ENCODE peak calls at places on chromosomes 7 and 10, in eight cellular contexts. D is Calu3, A is Peyer's patch, N is nephron progenitor cell, S is fibroblast of pulmonary artery, C is GM20000, R is OCI-LY7, K is AG09319. F is an unnamed sample.

GRCh38 chr7:19491821-19492452 is 216.9 kb downstream of the POLR1F start:
- DNase-seq in D (peak), A (no peak), N (no peak), S (peak), C (peak), R (peak), K (peak), F (no peak)

GRCh38 chr7:44400033-44400511 is 74.7 kb upstream of the CAMK2B start:
- DNase-seq in D (no peak), A (no peak), N (no peak), S (no peak), C (no peak), R (no peak), K (no peak), F (no peak)

GRCh38 chr7:18133921-18134320 is 106.3 kb upstream of the PRPS1L1 start:
- DNase-seq in D (no peak), A (no peak), N (no peak), S (no peak), C (no peak), R (no peak), K (no peak), F (no peak)

GRCh38 chr10:11016959-11017574 is 605 bp upstream of the CELF2 start:
- DNase-seq in D (no peak), A (no peak), N (no peak), S (no peak), C (no peak), R (no peak), K (no peak), F (peak)

GRCh38 chr7:49279886-49280285 is 355.5 kb downstream of the CDC14C start:
- DNase-seq in D (no peak), A (no peak), N (peak), S (no peak), C (no peak), R (peak), K (no peak), F (no peak)

GRCh38 chr7:27329917-27330316 is 87.3 kb downstream of the EVX1 start:
- DNase-seq in D (no peak), A (no peak), N (no peak), S (no peak), C (no peak), R (no peak), K (no peak), F (no peak)

GRCh38 chr7:885261-885892 is 9.0 kb downstream of the GET4 start:
- DNase-seq in D (no peak), A (no peak), N (no peak), S (no peak), C (no peak), R (no peak), K (no peak), F (no peak)

GRCh38 chr10:86658261-86658741 is 4.0 kb downstream of the OPN4 start:
- DNase-seq in D (no peak), A (no peak), N (no peak), S (no peak), C (no peak), R (no peak), K (no peak), F (no peak)

GRCh38 chr7:1475393-1475792 is 16.1 kb upstream of the MICALL2 start:
- DNase-seq in D (no peak), A (no peak), N (no peak), S (no peak), C (no peak), R (no peak), K (no peak), F (no peak)

GRCh38 chr10:110141185-110141584 is 66.2 kb upstream of the MXI1 start:
- DNase-seq in D (no peak), A (peak), N (no peak), S (peak), C (no peak), R (no peak), K (no peak), F (no peak)

GRCh38 chr7:107312418-107312817 is 143.6 kb downstream of the HBP1 start:
- DNase-seq in D (no peak), A (no peak), N (no peak), S (peak), C (no peak), R (no peak), K (no peak), F (no peak)

GRCh38 chr7:144454256-144455039 is 51.0 kb upstream of the NOBOX start:
- DNase-seq in D (no peak), A (no peak), N (no peak), S (peak), C (no peak), R (no peak), K (no peak), F (no peak)

GRCh38 chr7:37476881-37477280 is 28.2 kb upstream of the ELMO1 start:
- DNase-seq in D (no peak), A (no peak), N (no peak), S (no peak), C (no peak), R (no peak), K (no peak), F (no peak)

GRCh38 chr7:84524714-84525694 is 330.4 kb upstream of the SEMA3A start:
- DNase-seq in D (no peak), A (peak), N (no peak), S (peak), C (no peak), R (no peak), K (peak), F (no peak)

GRCh38 chr7:94237417-94237816 is 157.3 kb upstream of the COL1A2 start:
- DNase-seq in D (no peak), A (no peak), N (no peak), S (no peak), C (no peak), R (no peak), K (no peak), F (no peak)

GRCh38 chr7:67738958-67739357 is 742.3 kb downstream of the TYW1 start:
- DNase-seq in D (no peak), A (no peak), N (no peak), S (peak), C (no peak), R (no peak), K (no peak), F (no peak)

GRCh38 chr7:23044581-23044980 is 30.7 kb upstream of the HYCC1 start:
- DNase-seq in D (no peak), A (no peak), N (no peak), S (no peak), C (no peak), R (no peak), K (no peak), F (no peak)

GRCh38 chr10:88008866-88009470 is 145.5 kb downstream of the PTEN start:
- DNase-seq in D (no peak), A (no peak), N (no peak), S (no peak), C (no peak), R (no peak), K (no peak), F (no peak)

GRCh38 chr7:98056580-98056979 is 50.1 kb upstream of the LMTK2 start:
- DNase-seq in D (no peak), A (no peak), N (no peak), S (no peak), C (no peak), R (no peak), K (no peak), F (no peak)

GRCh38 chr10:24518981-24519597 is 204.6 kb downstream of the ARHGAP21 start:
- DNase-seq in D (peak), A (peak), N (peak), S (peak), C (peak), R (peak), K (peak), F (no peak)

GRCh38 chr10:81704596-81704995 is 170.4 kb upstream of the NRG3 start:
- DNase-seq in D (no peak), A (no peak), N (no peak), S (no peak), C (no peak), R (no peak), K (no peak), F (no peak)

GRCh38 chr10:33612116-33612515 is 277.6 kb upstream of the NRP1 start:
- DNase-seq in D (no peak), A (no peak), N (no peak), S (peak), C (no peak), R (no peak), K (no peak), F (no peak)

GRCh38 chr10:83917519-83918506 is 221.5 kb upstream of the GHITM start:
- DNase-seq in D (no peak), A (peak), N (peak), S (no peak), C (peak), R (peak), K (no peak), F (no peak)

GRCh38 chr7:75960372-75960771 is 34.0 kb downstream of the TMEM120A start:
- DNase-seq in D (no peak), A (no peak), N (no peak), S (no peak), C (no peak), R (no peak), K (no peak), F (no peak)

GRCh38 chr10:95289003-95289920 is 1.5 kb downstream of the PDLIM1 start:
- DNase-seq in D (no peak), A (peak), N (no peak), S (peak), C (peak), R (peak), K (no peak), F (no peak)

GRCh38 chr10:129727071-129727470 is 237.0 kb downstream of the EBF3 start:
- DNase-seq in D (no peak), A (no peak), N (no peak), S (no peak), C (no peak), R (no peak), K (no peak), F (no peak)

GRCh38 chr7:99124636-99125504 is 19.0 kb downstream of the SMURF1 start:
- DNase-seq in D (no peak), A (no peak), N (no peak), S (no peak), C (no peak), R (no peak), K (no peak), F (no peak)

GRCh38 chr7:44247868-44248651 is 47.3 kb downstream of the YKT6 start:
- DNase-seq in D (no peak), A (no peak), N (no peak), S (no peak), C (no peak), R (no peak), K (no peak), F (no peak)

GRCh38 chr10:100100651-100101525 is 19.2 kb upstream of the CPN1 start:
- DNase-seq in D (no peak), A (no peak), N (no peak), S (peak), C (peak), R (peak), K (no peak), F (no peak)

GRCh38 chr7:139284252-139284896 is 53.3 kb downstream of the UBN2 start:
- DNase-seq in D (no peak), A (no peak), N (no peak), S (no peak), C (no peak), R (no peak), K (no peak), F (no peak)

GRCh38 chr7:77425151-77426051 is 9.3 kb upstream of the GSAP start:
- DNase-seq in D (no peak), A (no peak), N (no peak), S (peak), C (peak), R (no peak), K (no peak), F (no peak)

GRCh38 chr7:8913687-8914086 is 480.3 kb downstream of the NXPH1 start:
- DNase-seq in D (no peak), A (no peak), N (no peak), S (no peak), C (no peak), R (no peak), K (no peak), F (no peak)

GRCh38 chr10:63573068-63573697 is 52.0 kb downstream of the REEP3 start:
- DNase-seq in D (no peak), A (no peak), N (no peak), S (peak), C (peak), R (no peak), K (peak), F (no peak)

GRCh38 chr7:102303669-102304422 is 17.2 kb downstream of the SH2B2 start:
- DNase-seq in D (no peak), A (no peak), N (no peak), S (no peak), C (no peak), R (peak), K (no peak), F (no peak)

GRCh38 chr10:61733358-61733940 is 70.7 kb downstream of the CABCOCO1 start:
- DNase-seq in D (peak), A (no peak), N (peak), S (peak), C (peak), R (peak), K (no peak), F (no peak)

GRCh38 chr7:10128748-10129147 is 844.9 kb upstream of the PHF14 start:
- DNase-seq in D (peak), A (no peak), N (peak), S (no peak), C (no peak), R (no peak), K (no peak), F (no peak)

GRCh38 chr10:43128958-43129706 is 9.1 kb upstream of the CSGALNACT2 start:
- DNase-seq in D (no peak), A (no peak), N (no peak), S (peak), C (peak), R (no peak), K (peak), F (no peak)

GRCh38 chr7:39400836-39401235 is 165.4 kb upstream of the YAE1 start:
- DNase-seq in D (no peak), A (no peak), N (no peak), S (no peak), C (no peak), R (no peak), K (no peak), F (no peak)

GRCh38 chr10:126013489-126014281 is 117.3 kb downstream of the FANK1 start:
- DNase-seq in D (peak), A (no peak), N (no peak), S (peak), C (peak), R (no peak), K (no peak), F (peak)

GRCh38 chr10:6162589-6163356 is 40.0 kb upstream of the PFKFB3 start:
- DNase-seq in D (no peak), A (no peak), N (no peak), S (peak), C (no peak), R (no peak), K (no peak), F (no peak)

GRCh38 chr7:158442260-158442659 is 145.4 kb downstream of the PTPRN2 start:
- DNase-seq in D (no peak), A (no peak), N (no peak), S (no peak), C (no peak), R (peak), K (no peak), F (no peak)
- TF ChIP-seq CTCF in D (peak), A (peak), N (peak), S (no peak), C (no peak), R (peak), K (no peak), F (no peak)

DNA sequence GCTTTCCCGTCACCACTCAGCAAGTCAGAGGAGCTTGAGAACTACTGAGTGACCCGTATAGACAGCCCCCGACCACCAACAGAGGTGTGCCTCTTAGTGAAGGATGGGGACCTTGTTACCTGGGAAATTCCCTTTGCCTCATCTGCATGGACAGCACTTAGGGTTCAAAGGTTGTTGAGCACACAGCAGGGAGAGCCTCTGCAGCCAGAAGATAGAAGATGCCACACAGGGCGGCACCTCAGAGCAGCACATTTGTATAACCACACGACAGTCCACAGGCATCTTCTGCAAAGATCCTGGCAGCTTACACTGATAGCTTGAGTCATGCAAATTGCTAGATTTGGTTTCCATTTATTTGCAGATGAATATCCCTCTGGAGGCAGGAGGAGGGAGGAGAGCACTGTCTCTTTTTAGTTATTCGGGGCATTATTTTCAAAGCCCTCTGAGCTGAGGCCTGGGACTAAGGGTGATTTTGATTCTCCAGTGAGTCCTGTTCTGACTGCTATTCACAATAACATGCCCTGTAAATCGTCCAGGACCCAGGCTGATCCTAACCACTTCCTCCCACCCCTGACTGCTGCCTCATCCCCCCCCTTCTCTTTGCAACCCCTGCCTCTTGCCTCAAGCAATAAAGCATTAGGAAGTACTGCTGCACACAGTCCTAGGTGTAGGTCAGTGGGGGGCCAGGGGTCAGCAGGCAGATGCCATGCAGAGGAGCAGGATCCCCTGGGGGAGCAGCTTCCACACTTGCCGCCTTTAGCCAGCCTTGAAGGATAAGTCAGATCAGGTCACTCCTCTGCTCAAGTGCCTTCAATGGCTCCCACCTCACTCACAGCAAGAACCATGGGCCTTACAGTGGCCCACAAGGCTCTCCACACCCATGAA is 24.6 kb upstream of the INMT start:
- DNase-seq in D (no peak), A (peak), N (no peak), S (no peak), C (no peak), R (peak), K (no peak), F (peak)
- TF ChIP-seq CTCF in D (no peak), A (no peak), N (no peak), S (no peak), C (no peak), R (no peak), K (no peak), F (no peak)

DNA sequence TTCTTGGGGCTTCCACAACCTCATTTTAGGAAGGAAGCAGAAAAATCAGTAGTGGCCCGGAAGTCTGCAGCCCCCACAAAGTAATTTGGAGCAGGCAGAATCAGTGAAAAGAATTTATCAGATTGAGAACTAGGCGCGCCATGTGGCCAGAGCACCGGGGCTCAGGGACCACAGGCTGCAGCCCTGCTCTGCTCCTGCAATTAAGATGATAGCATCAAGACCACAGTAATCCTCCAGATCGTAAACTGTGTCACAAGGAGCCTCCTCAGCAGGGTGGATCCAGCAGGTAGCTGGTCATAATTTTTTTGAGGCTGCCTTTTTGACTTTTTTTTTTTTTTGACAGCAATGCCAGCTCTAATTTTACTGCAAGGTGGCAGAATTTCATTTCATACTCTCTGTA is 209.0 kb upstream of the ZMIZ1 start:
- DNase-seq in D (no peak), A (no peak), N (no peak), S (no peak), C (no peak), R (no peak), K (no peak), F (no peak)
- TF ChIP-seq CTCF in D (no peak), A (no peak), N (no peak), S (no peak), C (no peak), R (no peak), K (no peak), F (no peak)

DNA sequence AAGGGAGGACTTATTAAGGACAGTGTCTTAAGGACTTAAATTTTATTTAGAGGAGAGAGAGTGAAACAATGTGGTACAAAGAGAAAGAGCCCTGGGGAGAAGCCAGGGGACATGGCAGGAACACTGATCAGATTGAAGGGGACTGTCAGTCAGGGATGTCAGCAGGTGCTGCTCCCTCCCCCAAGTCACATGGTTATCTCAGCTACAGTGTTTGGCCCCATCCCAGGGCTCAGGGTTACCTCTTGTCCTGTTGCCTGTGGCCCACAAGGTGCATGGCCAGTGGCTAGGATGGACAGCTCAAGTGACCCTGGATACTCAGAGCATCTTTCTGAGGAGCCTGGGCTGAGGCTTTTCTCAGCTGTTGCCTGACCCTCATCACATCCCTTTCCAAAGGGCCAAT is 325.9 kb upstream of the PODXL start:
- DNase-seq in D (no peak), A (no peak), N (no peak), S (no peak), C (no peak), R (no peak), K (no peak), F (no peak)
- TF ChIP-seq CTCF in D (no peak), A (no peak), N (no peak), S (no peak), C (no peak), R (no peak), K (no peak), F (no peak)

DNA sequence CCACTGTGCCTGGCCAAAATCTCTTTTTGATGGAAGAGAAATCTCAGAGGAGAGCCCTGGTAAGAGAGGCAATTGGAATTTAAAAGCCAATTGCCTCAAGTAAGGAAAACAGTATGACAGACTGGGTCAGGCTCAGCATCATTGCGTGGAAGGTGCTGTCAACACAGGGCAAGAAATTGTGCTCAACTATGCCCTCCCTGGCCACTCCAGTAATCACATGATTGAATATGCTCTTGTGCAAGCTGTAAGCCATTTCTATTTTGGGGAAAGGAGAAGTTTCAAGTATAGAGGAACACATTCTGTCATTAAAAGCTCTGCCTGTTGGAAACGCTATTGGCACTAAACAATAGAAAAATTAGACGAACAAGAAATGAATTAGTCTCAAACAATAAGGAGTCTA is 1127.7 kb downstream of the REEP3 start:
- DNase-seq in D (peak), A (no peak), N (no peak), S (no peak), C (peak), R (no peak), K (no peak), F (no peak)
- TF ChIP-seq CTCF in D (no peak), A (no peak), N (no peak), S (no peak), C (no peak), R (peak), K (no peak), F (no peak)

DNA sequence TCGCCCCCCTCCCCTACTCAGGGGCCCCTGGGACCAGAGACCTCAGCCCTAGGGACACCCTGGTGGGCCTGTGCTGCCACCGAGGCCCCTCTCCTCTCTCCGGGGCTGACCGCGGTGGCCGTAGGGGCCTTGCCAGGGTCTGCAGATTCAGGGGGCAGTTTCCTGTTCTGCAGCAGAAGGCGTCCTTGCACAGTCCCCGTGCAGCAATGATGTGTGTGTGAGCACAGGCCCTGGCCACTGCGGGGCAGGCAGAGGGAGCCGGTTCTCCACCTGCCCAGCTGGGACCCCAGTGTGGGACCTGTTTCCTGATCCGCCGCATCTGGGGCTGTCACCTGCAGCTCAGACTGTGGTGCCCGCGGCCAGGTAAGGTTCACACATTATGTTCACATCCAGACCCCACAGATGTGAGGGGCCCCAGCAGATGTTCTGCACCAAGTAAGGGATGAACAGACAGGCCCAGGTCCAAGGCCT is 60.7 kb upstream of the DNAJB6 start:
- DNase-seq in D (no peak), A (peak), N (no peak), S (no peak), C (peak), R (no peak), K (no peak), F (no peak)
- TF ChIP-seq CTCF in D (no peak), A (no peak), N (no peak), S (no peak), C (no peak), R (no peak), K (no peak), F (no peak)

F was measured in natural killer cell.